ENCODE peak calls at places on chromosomes 1 and 21, in nine cellular contexts. A is keratinocyte; H is choroid plexus epithelial cell; L is fibroblast of mammary gland; B is upper lobe of right lung; Z is A549; X is CD8-positive, alpha-beta T cell; Q is fibroblast of lung; T is AG10803. I is an unnamed sample.

GRCh38 chr1:228334226-228334935 is 72.3 kb downstream of the TRIM11 start:
- DNase-seq in Q (no peak), Z (no peak), L (no peak), A (no peak), H (no peak), T (no peak), B (peak), X (no peak), I (no peak)

GRCh38 chr21:35491920-35492678 is 443.0 kb upstream of the RUNX1 start:
- DNase-seq in T (no peak), A (no peak), B (no peak), X (no peak), Q (no peak), L (no peak), Z (no peak), H (no peak), I (no peak)

GRCh38 chr1:18637962-18638817 is 7.5 kb downstream of the PAX7 start:
- DNase-seq in L (no peak), Q (no peak), Z (no peak), X (no peak), A (no peak), B (no peak), H (no peak), T (no peak), I (no peak)

GRCh38 chr1:177585492-177586220 is 384.2 kb downstream of the SEC16B start:
- DNase-seq in B (no peak), T (no peak), X (no peak), Q (no peak), L (peak), A (peak), Z (no peak), H (no peak), I (peak)

GRCh38 chr1:214658785-214659184 is 55.8 kb downstream of the CENPF start:
- DNase-seq in X (no peak), Q (peak), H (peak), Z (no peak), T (peak), L (peak), A (no peak), B (no peak), I (no peak)

GRCh38 chr1:66380452-66381212 is 153.3 kb upstream of the SGIP1 start:
- DNase-seq in Z (no peak), B (no peak), Q (no peak), L (peak), T (no peak), X (no peak), H (no peak), A (no peak), I (no peak)

GRCh38 chr1:109113787-109114568 is at the start of gene ELAPOR1:
- DNase-seq in Z (no peak), B (peak), X (peak), Q (peak), T (peak), H (peak), A (no peak), L (no peak), I (no peak)

GRCh38 chr1:19122668-19123067 is 87.4 kb downstream of the UBR4 start:
- DNase-seq in L (peak), Z (no peak), B (no peak), Q (peak), T (no peak), X (no peak), H (peak), A (no peak), I (no peak)

GRCh38 chr1:1601564-1602320 is 1.8 kb upstream of the FNDC10 start:
- DNase-seq in L (no peak), B (peak), T (no peak), H (no peak), Z (no peak), Q (no peak), A (no peak), X (no peak), I (no peak)

GRCh38 chr1:165575700-165576099 is 31.9 kb downstream of the LRRC52 start:
- DNase-seq in A (no peak), X (no peak), H (no peak), B (no peak), Q (no peak), L (no peak), T (no peak), Z (no peak), I (no peak)

GRCh38 chr1:220843481-220844011 is 35.7 kb upstream of the HLX start:
- DNase-seq in L (peak), Q (peak), A (no peak), T (peak), Z (no peak), B (no peak), H (no peak), X (no peak), I (no peak)

GRCh38 chr1:234926252-234926573 is 202.4 kb downstream of the TOMM20 start:
- DNase-seq in H (no peak), B (no peak), Z (no peak), A (no peak), Q (no peak), L (no peak), T (no peak), X (no peak), I (no peak)

GRCh38 chr21:42319368-42319767 is 4.2 kb upstream of the TFF3 start:
- DNase-seq in H (no peak), B (no peak), L (no peak), A (no peak), Z (no peak), X (no peak), Q (no peak), T (no peak), I (no peak)

GRCh38 chr1:225378880-225379279 is 49.0 kb downstream of the LBR start:
- DNase-seq in H (peak), A (peak), X (no peak), Z (no peak), L (peak), Q (peak), B (no peak), T (peak), I (no peak)

GRCh38 chr1:152907686-152908601 is at the start of gene IVL:
- DNase-seq in B (no peak), Z (no peak), H (no peak), Q (peak), X (no peak), L (no peak), A (no peak), T (peak), I (peak)

GRCh38 chr1:40371707-40372258 is 1.7 kb upstream of the SMAP2 start:
- DNase-seq in H (no peak), Q (no peak), X (no peak), T (no peak), A (no peak), B (no peak), L (no peak), Z (no peak), I (no peak)

GRCh38 chr1:65309317-65310077 is at the start of gene DNAJC6:
- DNase-seq in Z (peak), T (peak), L (peak), Q (peak), B (peak), X (peak), A (no peak), H (peak), I (peak)

GRCh38 chr1:200273305-200273704 is 136.5 kb downstream of the ZNF281 start:
- DNase-seq in H (no peak), B (no peak), X (no peak), T (no peak), L (no peak), Q (no peak), A (no peak), Z (no peak), I (no peak)

GRCh38 chr1:20153000-20153418 is 13.9 kb downstream of the PLA2G2F start:
- DNase-seq in T (peak), Z (no peak), L (no peak), X (no peak), H (peak), A (no peak), Q (peak), B (peak), I (no peak)

GRCh38 chr1:93448292-93448982 is 519 bp downstream of the FNBP1L start:
- DNase-seq in L (peak), B (peak), Z (peak), A (no peak), Q (peak), X (no peak), T (no peak), H (no peak), I (no peak)

GRCh38 chr1:3135073-3135745 is 66.2 kb downstream of the PRDM16 start:
- DNase-seq in A (no peak), B (no peak), H (no peak), X (no peak), Z (no peak), T (no peak), L (no peak), Q (no peak), I (no peak)

GRCh38 chr21:28884481-28884880 is 108.2 kb downstream of the LTN1 start:
- DNase-seq in H (peak), Z (no peak), Q (peak), X (no peak), T (peak), B (no peak), L (peak), A (no peak), I (no peak)

GRCh38 chr21:31410763-31411278 is 66.8 kb upstream of the TIAM1 start:
- DNase-seq in H (no peak), Z (no peak), Q (peak), X (peak), B (no peak), T (no peak), A (no peak), L (no peak), I (no peak)

GRCh38 chr1:104592926-104593325 is 843.2 kb downstream of the AMY1C start:
- DNase-seq in A (no peak), L (no peak), B (no peak), Z (no peak), Q (no peak), T (no peak), H (no peak), X (no peak), I (no peak)

GRCh38 chr1:243850013-243850367 is at the start of gene AKT3:
- DNase-seq in A (no peak), L (no peak), X (no peak), Q (no peak), T (no peak), Z (no peak), H (no peak), B (peak), I (no peak)

GRCh38 chr1:228344631-228345072 is 62.0 kb downstream of the TRIM11 start:
- DNase-seq in X (peak), H (no peak), Z (no peak), B (no peak), T (no peak), Q (no peak), A (no peak), L (no peak), I (peak)

GRCh38 chr1:40782371-40782956 is 1.1 kb upstream of the KCNQ4 start:
- DNase-seq in Q (no peak), L (no peak), B (no peak), X (no peak), H (no peak), Z (no peak), T (no peak), A (no peak), I (no peak)

GRCh38 chr1:38444311-38444710 is 397.7 kb upstream of the POU3F1 start:
- DNase-seq in L (peak), B (no peak), T (peak), Q (peak), A (peak), Z (no peak), H (peak), X (no peak), I (no peak)

GRCh38 chr1:226681652-226682493 is 57.2 kb downstream of the ITPKB start:
- DNase-seq in T (no peak), Q (no peak), H (no peak), A (no peak), B (no peak), X (no peak), Z (no peak), L (no peak), I (no peak)

GRCh38 chr1:107997846-107998245 is 32.9 kb upstream of the VAV3 start:
- DNase-seq in L (peak), X (no peak), T (no peak), A (no peak), B (no peak), Z (no peak), H (no peak), Q (no peak), I (no peak)

GRCh38 chr1:62271137-62271536 is 48.1 kb downstream of the KANK4 start:
- DNase-seq in H (no peak), B (no peak), A (no peak), L (no peak), Z (no peak), Q (no peak), T (no peak), X (no peak), I (no peak)

GRCh38 chr1:110538082-110538481 is 19.1 kb upstream of the KCNA10 start:
- DNase-seq in X (no peak), T (no peak), Z (no peak), A (no peak), B (no peak), L (no peak), H (no peak), Q (no peak), I (no peak)
- TF ChIP-seq CTCF in X (no peak), T (no peak), Z (no peak), A (no peak), B (no peak), L (no peak), H (no peak), Q (no peak), I (no peak)

GRCh38 chr1:157993179-157994080 is at the start of gene KIRREL1:
- DNase-seq in Z (no peak), B (peak), X (no peak), A (no peak), H (peak), L (peak), Q (peak), T (peak), I (no peak)

GRCh38 chr1:157995575-157996169 is 2.2 kb downstream of the KIRREL1 start:
- DNase-seq in Q (no peak), T (no peak), Z (no peak), B (no peak), H (no peak), X (no peak), A (no peak), L (no peak), I (no peak)

GRCh38 chr1:157992813-157993178 is 649 bp upstream of the KIRREL1 start:
- DNase-seq in T (no peak), Q (no peak), H (peak), L (peak), X (no peak), A (no peak), Z (no peak), B (no peak), I (no peak)

GRCh38 chr1:157994704-157995540 is 1.5 kb downstream of the KIRREL1 start:
- DNase-seq in L (peak), T (peak), H (peak), Q (peak), A (no peak), X (no peak), Z (no peak), B (no peak), I (no peak)

DNA sequence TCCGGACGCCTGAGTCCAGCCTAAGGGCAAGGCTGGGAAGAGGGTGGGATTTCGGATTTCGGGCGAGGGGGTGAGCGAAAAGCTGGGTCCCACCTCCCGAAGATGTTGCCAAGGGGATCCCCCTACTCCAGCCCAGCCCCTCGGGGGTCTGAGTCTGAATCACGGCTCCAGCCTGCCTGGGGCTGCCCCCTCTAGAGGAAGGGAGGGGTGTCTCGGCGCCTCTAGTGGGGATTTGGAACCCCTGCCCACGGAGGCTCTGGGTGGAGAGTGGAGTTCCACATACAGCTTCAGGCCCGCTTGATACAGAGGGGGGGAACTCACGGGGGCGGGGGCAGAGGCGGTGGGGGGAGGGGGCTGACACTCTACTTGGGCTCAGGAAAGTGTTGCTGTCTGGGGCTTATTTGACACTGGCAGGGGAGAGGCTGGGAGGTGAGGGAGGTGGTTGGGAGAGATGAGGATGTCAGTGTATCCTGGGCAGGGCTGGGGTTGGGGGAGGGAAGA is 686 bp downstream of the KIRREL1 start:
- DNase-seq in B (no peak), H (no peak), A (no peak), Q (no peak), X (no peak), T (no peak), Z (no peak), L (no peak), I (no peak)
- TF ChIP-seq CTCF in B (no peak), H (peak), A (no peak), Q (peak), X (no peak), T (peak), Z (no peak), L (peak), I (no peak)

GRCh38 chr1:115275216-115275615 is 62.8 kb downstream of the NGF start:
- DNase-seq in L (peak), A (no peak), H (peak), X (no peak), T (no peak), B (no peak), Z (no peak), Q (no peak), I (no peak)
- TF ChIP-seq CTCF in L (peak), A (peak), H (peak), X (no peak), T (peak), B (peak), Z (peak), Q (peak), I (peak)

GRCh38 chr1:198595765-198596164 is 43.1 kb upstream of the PTPRC start:
- DNase-seq in B (no peak), X (no peak), Z (no peak), Q (no peak), L (no peak), H (no peak), A (no peak), T (no peak), I (no peak)

GRCh38 chr1:198599749-198600148 is 39.1 kb upstream of the PTPRC start:
- DNase-seq in H (no peak), A (no peak), Z (no peak), T (no peak), X (no peak), L (no peak), Q (no peak), B (no peak), I (no peak)

GRCh38 chr1:198600906-198601305 is 37.9 kb upstream of the PTPRC start:
- DNase-seq in H (no peak), B (no peak), A (no peak), X (no peak), T (peak), Z (no peak), Q (no peak), L (no peak), I (no peak)

GRCh38 chr1:198597690-198598430 is 41.0 kb upstream of the PTPRC start:
- DNase-seq in T (no peak), B (no peak), Q (no peak), H (no peak), Z (no peak), X (no peak), L (no peak), A (no peak), I (no peak)

GRCh38 chr1:198598796-198599321 is 40.0 kb upstream of the PTPRC start:
- DNase-seq in L (no peak), H (no peak), B (no peak), Q (peak), Z (no peak), X (no peak), A (no peak), T (no peak), I (no peak)
- TF ChIP-seq CTCF in L (no peak), H (no peak), B (no peak), Q (no peak), Z (no peak), X (no peak), A (no peak), T (no peak), I (no peak)

DNA sequence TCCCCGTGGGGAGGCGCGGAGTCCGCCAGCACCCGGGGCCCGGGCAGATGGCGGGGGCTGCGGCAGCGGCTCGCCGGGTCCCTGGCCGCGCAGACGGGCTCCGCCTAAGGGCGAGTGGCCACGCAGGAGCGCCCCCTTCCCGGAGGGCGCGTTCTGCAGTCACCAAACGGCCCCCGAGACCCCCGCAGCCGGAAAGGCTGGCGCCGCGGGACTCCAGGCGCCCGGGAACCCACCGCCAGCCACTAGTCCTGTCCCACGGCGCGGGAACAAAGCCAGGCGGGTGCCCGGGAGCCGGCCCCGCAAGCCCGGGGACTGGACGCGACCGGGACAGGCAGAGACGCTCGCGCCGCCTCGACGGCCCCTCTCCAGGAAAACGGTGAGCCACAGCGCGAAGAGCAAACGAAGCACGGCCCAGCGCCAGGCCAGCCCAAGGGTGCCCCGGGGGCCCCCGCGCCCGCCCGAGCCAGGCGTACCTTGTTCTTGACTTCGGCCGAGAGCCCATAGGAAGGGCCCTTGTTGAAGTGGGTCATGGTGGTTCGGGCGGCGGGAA is 470 bp downstream of the CNN3 start:
- DNase-seq in T (peak), A (no peak), Q (peak), Z (peak), B (peak), X (peak), L (peak), H (peak), I (peak)
- TF ChIP-seq CTCF in T (peak), A (peak), Q (peak), Z (peak), B (peak), X (no peak), L (peak), H (peak), I (peak)

DNA sequence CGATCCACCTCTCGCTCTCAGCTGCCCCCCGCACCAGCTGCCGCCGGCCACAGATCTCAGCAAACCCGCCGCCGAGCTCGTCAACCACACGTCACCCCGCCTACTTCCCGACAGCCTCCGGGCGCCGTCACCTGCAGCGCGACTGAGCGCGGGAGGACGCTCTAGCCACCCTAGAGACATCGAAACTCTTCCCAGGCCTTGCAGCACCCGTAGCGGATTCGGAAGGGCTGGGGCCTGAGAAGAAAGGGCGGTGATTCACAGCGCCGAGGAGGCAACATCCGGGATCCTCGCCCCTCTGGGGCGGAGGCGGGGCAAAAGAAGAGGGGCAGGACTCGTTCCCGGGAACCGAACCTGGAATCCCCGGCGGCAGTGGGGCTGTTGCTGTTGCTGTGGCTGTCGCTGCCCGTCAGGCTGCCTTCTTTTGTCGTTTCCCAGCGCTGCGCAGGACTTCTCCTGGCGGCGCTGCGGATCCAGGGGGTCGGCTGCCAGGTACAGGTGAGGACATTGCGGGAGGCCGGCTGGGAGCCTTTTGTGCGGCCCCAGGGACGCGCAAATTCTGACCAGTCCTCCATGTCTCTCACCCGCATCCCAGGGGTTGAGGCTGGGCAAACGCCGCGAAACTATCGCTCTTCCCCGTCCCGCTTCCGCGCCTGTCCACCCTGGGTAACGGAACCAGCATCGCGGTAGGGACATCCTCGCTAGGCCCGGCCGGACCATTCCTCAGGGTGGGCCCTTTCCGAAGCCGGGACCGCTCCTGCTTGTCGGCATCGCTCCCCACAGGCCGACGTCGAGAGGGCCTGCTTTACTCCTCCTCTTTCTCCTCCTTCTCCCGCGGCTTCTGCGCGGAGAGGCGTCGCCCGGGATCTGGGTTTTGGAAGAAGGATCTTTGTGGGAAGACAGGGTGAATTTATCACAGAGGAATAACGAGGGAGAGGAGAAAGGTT is at the start of the genes RO60 and UCHL5:
- DNase-seq in Q (peak), L (peak), X (peak), H (peak), Z (peak), B (peak), T (peak), A (peak), I (peak)
- TF ChIP-seq CTCF in Q (no peak), L (no peak), X (no peak), H (peak), Z (no peak), B (peak), T (no peak), A (peak), I (peak)

GRCh38 chr1:112603541-112603940 is 15.4 kb downstream of the ST7L start:
- DNase-seq in Q (no peak), X (no peak), Z (no peak), A (no peak), T (no peak), H (no peak), L (no peak), B (no peak), I (no peak)

GRCh38 chr1:112605633-112606327 is 13.2 kb downstream of the ST7L start:
- DNase-seq in X (no peak), B (no peak), T (peak), Q (peak), L (peak), Z (no peak), H (peak), A (no peak), I (no peak)

GRCh38 chr1:112599513-112599912 is 19.4 kb downstream of the ST7L start:
- DNase-seq in H (no peak), Z (no peak), Q (no peak), X (no peak), B (no peak), L (no peak), A (no peak), T (no peak), I (no peak)

GRCh38 chr1:112603012-112603411 is 15.9 kb downstream of the ST7L start:
- DNase-seq in Z (no peak), T (no peak), Q (no peak), B (no peak), H (no peak), X (no peak), L (no peak), A (no peak), I (no peak)
- TF ChIP-seq CTCF in Z (no peak), T (no peak), Q (no peak), B (no peak), H (no peak), X (no peak), L (no peak), A (no peak), I (no peak)

I was measured in RWPE2.